ENCODE peak calls at places on chromosomes 3 and 15, in nine cellular contexts. I is breast epithelium; W is heart left ventricle; G is uterus; P is colonic mucosa; O is Peyer's patch; K is AG04450; S is CD4-positive, alpha-beta T cell; L is GM23338. F is an unnamed sample.

GRCh38 chr3:14345496-14346150 is 56.8 kb upstream of the SLC6A6 start:
- DNase-seq in I (no peak), W (no peak), G (no peak), P (no peak), O (no peak), K (no peak), S (no peak), L (no peak), F (peak; percentile 5)

GRCh38 chr3:148605551-148605950 is 92.2 kb upstream of the AGTR1 start:
- DNase-seq in I (no peak), W (no peak), G (no peak), P (no peak), O (no peak), K (no peak), S (no peak), L (no peak), F (no peak)

GRCh38 chr3:126971891-126972351 is 11.0 kb upstream of the PLXNA1 start:
- DNase-seq in I (peak; percentile 78), W (peak; percentile 68), G (peak; percentile 39), P (peak; percentile 66), O (peak; percentile 26), K (no peak), S (no peak), L (peak; percentile 51), F (no peak)

GRCh38 chr3:45367451-45367850 is 20.9 kb upstream of the LARS2 start:
- DNase-seq in I (no peak), W (no peak), G (peak; percentile 30), P (peak; percentile 71), O (no peak), K (peak; percentile 78), S (no peak), L (no peak), F (no peak)

GRCh38 chr3:183253961-183254815 is 1.1 kb downstream of the B3GNT5 start:
- DNase-seq in I (no peak), W (peak; percentile 45), G (peak; percentile 37), P (peak; percentile 40), O (no peak), K (no peak), S (no peak), L (peak; percentile 74), F (no peak)

GRCh38 chr3:105398407-105398806 is 31.7 kb downstream of the ALCAM start:
- DNase-seq in I (no peak), W (no peak), G (no peak), P (no peak), O (no peak), K (no peak), S (no peak), L (no peak), F (no peak)

GRCh38 chr15:89971592-89971997 is 29.5 kb upstream of the ZNF710 start:
- DNase-seq in I (no peak), W (peak; percentile 34), G (peak; percentile 22), P (peak; percentile 78), O (peak; percentile 45), K (no peak), S (peak; percentile 29), L (peak; percentile 95), F (peak; percentile 24)

GRCh38 chr15:100244796-100245495 is 96.8 kb downstream of the ADAMTS17 start:
- DNase-seq in I (no peak), W (no peak), G (no peak), P (no peak), O (no peak), K (no peak), S (no peak), L (no peak), F (no peak)

GRCh38 chr15:64152507-64153387 is 1.2 kb downstream of the SNX22 start:
- DNase-seq in I (no peak), W (peak; percentile 22), G (no peak), P (no peak), O (peak; percentile 54), K (no peak), S (no peak), L (peak; percentile 53), F (no peak)

GRCh38 chr3:37627951-37628620 is 233.6 kb upstream of the CTDSPL start:
- DNase-seq in I (no peak), W (no peak), G (no peak), P (no peak), O (no peak), K (no peak), S (no peak), L (no peak), F (no peak)

GRCh38 chr3:44237665-44238064 is 4.0 kb upstream of the TOPAZ1 start:
- DNase-seq in I (no peak), W (no peak), G (no peak), P (no peak), O (no peak), K (no peak), S (no peak), L (peak; percentile 45), F (no peak)

GRCh38 chr3:141308588-141309218 is 59.6 kb upstream of the ZBTB38 start:
- DNase-seq in I (peak; percentile 55), W (peak; percentile 52), G (peak; percentile 39), P (peak; percentile 84), O (no peak), K (no peak), S (no peak), L (peak; percentile 93), F (peak; percentile 88)

GRCh38 chr3:115590873-115591272 is 32.4 kb upstream of the GAP43 start:
- DNase-seq in I (no peak), W (no peak), G (no peak), P (no peak), O (no peak), K (no peak), S (no peak), L (no peak), F (no peak)

GRCh38 chr3:11591401-11592266 is 52.1 kb downstream of the VGLL4 start:
- DNase-seq in I (peak; percentile 79), W (peak; percentile 60), G (peak; percentile 65), P (peak; percentile 50), O (no peak), K (no peak), S (no peak), L (peak; percentile 69), F (peak; percentile 20)

GRCh38 chr15:50055333-50056278 is 63.4 kb downstream of the ATP8B4 start:
- DNase-seq in I (no peak), W (no peak), G (no peak), P (no peak), O (no peak), K (peak; percentile 46), S (no peak), L (no peak), F (no peak)

DNA sequence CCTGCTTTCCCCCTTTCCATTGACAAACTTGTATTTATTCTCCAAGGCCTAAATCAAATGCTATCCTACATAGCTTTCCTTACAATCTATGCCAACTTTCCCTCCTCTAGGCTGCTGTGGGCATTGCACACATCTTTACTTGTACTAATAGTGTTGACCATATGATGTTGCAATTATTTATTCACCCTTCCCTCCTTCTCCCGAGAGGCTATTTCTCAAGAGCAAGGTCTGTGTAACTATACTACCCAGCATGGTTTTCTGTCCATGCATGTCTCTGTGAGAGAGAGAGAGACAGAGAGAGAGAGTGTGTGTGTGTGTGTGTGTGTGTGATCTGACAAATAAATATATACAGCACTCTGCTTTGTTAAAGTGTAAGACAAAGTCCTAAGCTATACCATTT is 63.8 kb downstream of the GTPBP8 start:
- DNase-seq in I (no peak), W (no peak), G (no peak), P (no peak), O (no peak), K (peak; percentile 44), S (no peak), L (no peak), F (no peak)
- TF ChIP-seq CTCF in I (no peak), W (no peak), G (no peak), P (no peak), O (no peak), K (peak; percentile 31), S (no peak), L (no peak), F (no peak)

GRCh38 chr15:80530737-80531365 is 126.7 kb downstream of the ARNT2 start:
- DNase-seq in I (no peak), W (no peak), G (no peak), P (no peak), O (no peak), K (no peak), S (no peak), L (no peak), F (no peak)

GRCh38 chr15:80533934-80534333 is 129.8 kb downstream of the ARNT2 start:
- DNase-seq in I (no peak), W (no peak), G (no peak), P (no peak), O (no peak), K (no peak), S (no peak), L (no peak), F (no peak)

GRCh38 chr15:80531388-80532184 is 127.4 kb downstream of the ARNT2 start:
- DNase-seq in I (no peak), W (no peak), G (no peak), P (no peak), O (no peak), K (no peak), S (no peak), L (no peak), F (no peak)

DNA sequence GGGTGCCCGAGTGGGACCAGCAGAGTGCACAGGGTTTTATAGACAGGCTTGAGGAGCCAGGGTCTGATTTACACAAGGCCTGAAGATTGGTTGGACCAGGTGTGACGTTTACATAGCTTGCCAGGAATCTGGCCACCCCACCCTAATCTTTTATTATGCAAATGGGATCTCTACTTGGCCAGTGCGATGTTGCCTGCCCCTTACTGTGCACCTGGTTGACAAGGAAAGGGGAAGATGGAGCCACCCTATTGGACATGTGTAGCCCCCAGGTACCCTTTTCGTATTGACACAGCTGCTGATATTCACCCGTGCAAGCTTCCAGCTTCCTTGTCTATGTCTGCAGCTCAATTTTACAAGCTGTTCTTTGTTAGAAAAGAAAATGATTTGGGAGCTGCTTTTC is 132.0 kb downstream of the ARNT2 start:
- DNase-seq in I (no peak), W (no peak), G (no peak), P (no peak), O (no peak), K (no peak), S (no peak), L (peak; percentile 65), F (no peak)
- H3K27ac ChIP-seq in I (no peak overlapping the region), W (no peak overlapping the region), G (no peak overlapping the region), P (no peak overlapping the region), O (no peak overlapping the region), K (no peak overlapping the region), S (no peak overlapping the region), L (peak overlapping the region; percentile 80), F (no peak overlapping the region)

GRCh38 chr15:76647612-76648011 is 257.5 kb downstream of the SCAPER start:
- DNase-seq in I (no peak), W (no peak), G (no peak), P (no peak), O (no peak), K (no peak), S (no peak), L (peak; percentile 5), F (no peak)

GRCh38 chr15:76642671-76643070 is 262.5 kb downstream of the SCAPER start:
- DNase-seq in I (no peak), W (no peak), G (no peak), P (no peak), O (no peak), K (no peak), S (no peak), L (peak; percentile 32), F (no peak)
- TF ChIP-seq CTCF in I (no peak), W (peak; percentile 47), G (no peak), P (peak; percentile 29), O (peak; percentile 30), K (peak; percentile 26), S (peak; percentile 29), L (no peak), F (peak; percentile 25)

DNA sequence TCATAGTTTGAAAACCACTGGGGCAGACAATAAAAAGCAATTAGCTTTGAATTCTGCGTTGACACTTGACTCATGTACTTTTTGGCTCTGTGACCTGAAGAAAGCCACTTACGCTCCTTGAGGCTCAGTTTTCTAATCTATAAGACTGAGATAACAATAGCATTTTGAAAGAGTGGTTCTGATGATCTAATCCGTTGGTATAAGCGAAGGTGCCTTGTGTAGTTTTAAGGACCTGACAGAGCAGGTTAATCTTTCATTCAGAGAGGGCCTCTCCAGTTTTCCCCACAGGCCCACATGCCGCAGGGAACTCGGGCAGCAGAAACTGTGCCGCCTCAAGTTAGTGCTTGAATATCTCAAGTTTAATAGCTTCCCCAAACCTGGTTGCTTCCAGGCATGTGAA is 306.0 kb upstream of the GBE1 start:
- DNase-seq in I (no peak), W (no peak), G (no peak), P (no peak), O (no peak), K (no peak), S (no peak), L (no peak), F (no peak)
- H3K27ac ChIP-seq in I (no peak overlapping the region), W (no peak overlapping the region), G (no peak overlapping the region), P (no peak overlapping the region), O (no peak overlapping the region), K (no peak overlapping the region), S (no peak overlapping the region), L (no peak overlapping the region), F (no peak overlapping the region)